ENCODE peak calls at places on chromosomes 16 and 17, in five cellular contexts. One of them, this sample, is unnamed. For H3K4me1 and H3K27me3, the result is how much of the 10 kb centered on the place peaks cover.

GRCh38 chr16:57976331-57976796 is 5.4 kb upstream of the CNGB1 start:
- DNase-seq in endodermal cell: no peak
- DNase-seq in hepatocyte: no peak
- DNase-seq in CD8-positive, alpha-beta memory T cell: no peak
- DNase-seq in cardiac muscle cell: no peak
- DNase-seq in this sample: no peak

GRCh38 chr17:39461911-39462641 is 790 bp downstream of the CDK12 start:
- DNase-seq in endodermal cell: peak
- DNase-seq in hepatocyte: no peak
- DNase-seq in CD8-positive, alpha-beta memory T cell: no peak
- DNase-seq in cardiac muscle cell: peak
- DNase-seq in this sample: peak

GRCh38 chr16:59971264-59971663 is 1237.1 kb upstream of the GOT2 start:
- DNase-seq in endodermal cell: no peak
- DNase-seq in hepatocyte: no peak
- DNase-seq in CD8-positive, alpha-beta memory T cell: no peak
- DNase-seq in cardiac muscle cell: no peak
- DNase-seq in this sample: no peak

GRCh38 chr17:70320642-70321345 is 151.5 kb downstream of the KCNJ2 start:
- DNase-seq in endodermal cell: no peak
- DNase-seq in hepatocyte: peak
- DNase-seq in CD8-positive, alpha-beta memory T cell: no peak
- DNase-seq in cardiac muscle cell: peak
- DNase-seq in this sample: no peak

GRCh38 chr16:85833540-85833914 is 34.0 kb downstream of the COX4I1 start:
- DNase-seq in endodermal cell: no peak
- DNase-seq in hepatocyte: no peak
- DNase-seq in CD8-positive, alpha-beta memory T cell: no peak
- DNase-seq in cardiac muscle cell: no peak
- DNase-seq in this sample: no peak

GRCh38 chr17:12136646-12137045 is 116.0 kb downstream of the MAP2K4 start:
- DNase-seq in endodermal cell: no peak
- DNase-seq in hepatocyte: no peak
- DNase-seq in CD8-positive, alpha-beta memory T cell: no peak
- DNase-seq in cardiac muscle cell: no peak
- DNase-seq in this sample: no peak

GRCh38 chr17:4573682-4574081 is 10.6 kb upstream of the SMTNL2 start:
- DNase-seq in endodermal cell: no peak
- DNase-seq in hepatocyte: no peak
- DNase-seq in CD8-positive, alpha-beta memory T cell: no peak
- DNase-seq in cardiac muscle cell: no peak
- DNase-seq in this sample: no peak

GRCh38 chr17:34413443-34414076 is 50.5 kb upstream of the CCL1 start:
- DNase-seq in endodermal cell: peak
- DNase-seq in hepatocyte: no peak
- DNase-seq in CD8-positive, alpha-beta memory T cell: no peak
- DNase-seq in cardiac muscle cell: no peak
- DNase-seq in this sample: no peak

GRCh38 chr17:68020451-68020779 is 15.1 kb upstream of the KPNA2 start:
- DNase-seq in endodermal cell: no peak
- DNase-seq in hepatocyte: no peak
- DNase-seq in CD8-positive, alpha-beta memory T cell: no peak
- DNase-seq in cardiac muscle cell: no peak
- DNase-seq in this sample: peak

GRCh38 chr17:76467366-76467765 is at the start of gene AANAT:
- DNase-seq in endodermal cell: no peak
- DNase-seq in hepatocyte: no peak
- DNase-seq in CD8-positive, alpha-beta memory T cell: no peak
- DNase-seq in cardiac muscle cell: no peak
- DNase-seq in this sample: no peak

GRCh38 chr17:41082565-41083136 is 1.3 kb upstream of the KRTAP4-7 start:
- DNase-seq in endodermal cell: no peak
- DNase-seq in hepatocyte: no peak
- DNase-seq in CD8-positive, alpha-beta memory T cell: no peak
- DNase-seq in cardiac muscle cell: no peak
- DNase-seq in this sample: no peak

GRCh38 chr17:48194097-48194550 is 86.6 kb downstream of the SNX11 start:
- DNase-seq in endodermal cell: no peak
- DNase-seq in hepatocyte: no peak
- DNase-seq in CD8-positive, alpha-beta memory T cell: no peak
- DNase-seq in cardiac muscle cell: no peak
- DNase-seq in this sample: no peak

GRCh38 chr17:50151937-50152547 is 1.6 kb upstream of the PPP1R9B start:
- DNase-seq in endodermal cell: peak
- DNase-seq in hepatocyte: peak
- DNase-seq in CD8-positive, alpha-beta memory T cell: no peak
- DNase-seq in cardiac muscle cell: peak
- DNase-seq in this sample: peak

GRCh38 chr16:72455743-72456659 is 284.0 kb upstream of the PMFBP1 start:
- DNase-seq in endodermal cell: no peak
- DNase-seq in hepatocyte: peak
- DNase-seq in CD8-positive, alpha-beta memory T cell: no peak
- DNase-seq in cardiac muscle cell: no peak
- DNase-seq in this sample: peak

GRCh38 chr16:30351586-30352419 is 3.3 kb downstream of the CD2BP2 start:
- DNase-seq in endodermal cell: no peak
- DNase-seq in hepatocyte: no peak
- DNase-seq in CD8-positive, alpha-beta memory T cell: no peak
- DNase-seq in cardiac muscle cell: no peak
- DNase-seq in this sample: no peak

GRCh38 chr17:73302189-73302588 is 9.6 kb downstream of the CDC42EP4 start:
- DNase-seq in endodermal cell: no peak
- DNase-seq in hepatocyte: no peak
- DNase-seq in CD8-positive, alpha-beta memory T cell: no peak
- DNase-seq in cardiac muscle cell: no peak
- DNase-seq in this sample: no peak

GRCh38 chr17:65064452-65065019 is 8.0 kb upstream of the GNA13 start:
- DNase-seq in endodermal cell: peak
- DNase-seq in hepatocyte: peak
- DNase-seq in CD8-positive, alpha-beta memory T cell: no peak
- DNase-seq in cardiac muscle cell: no peak
- DNase-seq in this sample: no peak

GRCh38 chr17:67151717-67152116 is 93.3 kb downstream of the HELZ start:
- DNase-seq in endodermal cell: no peak
- DNase-seq in hepatocyte: no peak
- DNase-seq in CD8-positive, alpha-beta memory T cell: no peak
- DNase-seq in cardiac muscle cell: no peak
- DNase-seq in this sample: no peak

GRCh38 chr16:5560084-5560483 is 462.5 kb upstream of the EEF2KMT start:
- DNase-seq in endodermal cell: no peak
- DNase-seq in hepatocyte: no peak
- DNase-seq in CD8-positive, alpha-beta memory T cell: no peak
- DNase-seq in cardiac muscle cell: no peak
- DNase-seq in this sample: no peak

GRCh38 chr16:89093602-89094251 is at the start of gene ACSF3:
- DNase-seq in endodermal cell: peak
- DNase-seq in hepatocyte: peak
- DNase-seq in CD8-positive, alpha-beta memory T cell: peak
- DNase-seq in cardiac muscle cell: peak
- DNase-seq in this sample: peak

GRCh38 chr16:17177968-17178880 is 292.5 kb downstream of the XYLT1 start:
- DNase-seq in endodermal cell: peak
- DNase-seq in hepatocyte: peak
- DNase-seq in CD8-positive, alpha-beta memory T cell: no peak
- DNase-seq in cardiac muscle cell: peak
- DNase-seq in this sample: no peak

GRCh38 chr16:90081606-90081970 is 4.5 kb upstream of the PRDM7 start:
- DNase-seq in endodermal cell: no peak
- DNase-seq in hepatocyte: no peak
- DNase-seq in CD8-positive, alpha-beta memory T cell: no peak
- DNase-seq in cardiac muscle cell: no peak
- DNase-seq in this sample: no peak

GRCh38 chr17:76909971-76910760 is 42.0 kb downstream of the MGAT5B start:
- DNase-seq in endodermal cell: peak
- DNase-seq in hepatocyte: peak
- DNase-seq in CD8-positive, alpha-beta memory T cell: no peak
- DNase-seq in cardiac muscle cell: peak
- DNase-seq in this sample: peak

GRCh38 chr16:79970551-79971236 is 370.2 kb upstream of the MAF start:
- DNase-seq in endodermal cell: no peak
- DNase-seq in hepatocyte: peak
- DNase-seq in CD8-positive, alpha-beta memory T cell: no peak
- DNase-seq in cardiac muscle cell: no peak
- DNase-seq in this sample: no peak

GRCh38 chr16:23959069-23959800 is 123.5 kb downstream of the PRKCB start:
- DNase-seq in endodermal cell: no peak
- DNase-seq in hepatocyte: no peak
- DNase-seq in CD8-positive, alpha-beta memory T cell: no peak
- DNase-seq in cardiac muscle cell: no peak
- DNase-seq in this sample: no peak
- H3K4me1 ChIP-seq in endodermal cell: under half
- H3K4me1 ChIP-seq in hepatocyte: under half
- H3K4me1 ChIP-seq in CD8-positive, alpha-beta memory T cell: half or more
- H3K4me1 ChIP-seq in cardiac muscle cell: under half
- H3K4me1 ChIP-seq in this sample: under half

DNA sequence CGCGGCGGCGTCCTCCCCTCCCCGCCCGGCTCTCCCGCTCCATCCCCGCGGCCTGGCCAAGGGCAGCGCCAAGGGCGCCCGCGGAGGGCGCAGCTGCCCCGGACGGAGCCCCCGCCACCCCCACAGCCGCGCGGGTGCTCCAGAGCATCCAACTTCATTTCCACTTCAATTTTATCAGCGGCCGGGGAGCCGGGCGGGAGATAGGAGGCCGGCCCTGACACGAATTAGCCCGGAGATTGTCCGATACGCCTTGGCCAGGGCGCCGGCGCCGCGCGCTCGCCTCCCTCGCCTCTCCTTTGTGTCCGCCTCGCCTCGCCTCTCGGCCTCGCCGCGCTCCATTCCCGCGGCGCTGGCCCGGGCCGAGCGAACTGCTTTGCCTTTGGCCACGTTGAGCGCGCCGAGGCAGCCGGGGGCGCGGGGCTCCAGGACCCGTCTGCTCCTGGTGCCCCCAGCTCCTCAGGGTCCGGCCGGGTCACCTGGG is 129.1 kb upstream of the LHX1 start:
- DNase-seq in endodermal cell: peak
- DNase-seq in hepatocyte: peak
- DNase-seq in CD8-positive, alpha-beta memory T cell: no peak
- DNase-seq in cardiac muscle cell: peak
- DNase-seq in this sample: no peak
- H3K4me3 ChIP-seq in endodermal cell: peak
- H3K4me3 ChIP-seq in hepatocyte: no peak
- H3K4me3 ChIP-seq in CD8-positive, alpha-beta memory T cell: no peak
- H3K4me3 ChIP-seq in cardiac muscle cell: peak
- H3K4me3 ChIP-seq in this sample: no peak

GRCh38 chr17:72219824-72220473 is 99.1 kb downstream of the SOX9 start:
- DNase-seq in endodermal cell: peak
- DNase-seq in hepatocyte: no peak
- DNase-seq in CD8-positive, alpha-beta memory T cell: no peak
- DNase-seq in cardiac muscle cell: peak
- DNase-seq in this sample: no peak
- H3K27me3 ChIP-seq in endodermal cell: half or more
- H3K27me3 ChIP-seq in hepatocyte: under half
- H3K27me3 ChIP-seq in CD8-positive, alpha-beta memory T cell: under half
- H3K27me3 ChIP-seq in cardiac muscle cell: half or more
- H3K27me3 ChIP-seq in this sample: under half

GRCh38 chr16:15808071-15808470 is 48.8 kb downstream of the MYH11 start:
- DNase-seq in endodermal cell: no peak
- DNase-seq in hepatocyte: no peak
- DNase-seq in CD8-positive, alpha-beta memory T cell: no peak
- DNase-seq in cardiac muscle cell: no peak
- DNase-seq in this sample: no peak

GRCh38 chr16:15811778-15812750 is 44.8 kb downstream of the MYH11 start:
- DNase-seq in endodermal cell: peak
- DNase-seq in hepatocyte: peak
- DNase-seq in CD8-positive, alpha-beta memory T cell: no peak
- DNase-seq in cardiac muscle cell: peak
- DNase-seq in this sample: peak

GRCh38 chr16:15810411-15810810 is 46.4 kb downstream of the MYH11 start:
- DNase-seq in endodermal cell: no peak
- DNase-seq in hepatocyte: no peak
- DNase-seq in CD8-positive, alpha-beta memory T cell: no peak
- DNase-seq in cardiac muscle cell: no peak
- DNase-seq in this sample: no peak

GRCh38 chr16:15811416-15811777 is 45.4 kb downstream of the MYH11 start:
- DNase-seq in endodermal cell: no peak
- DNase-seq in hepatocyte: no peak
- DNase-seq in CD8-positive, alpha-beta memory T cell: no peak
- DNase-seq in cardiac muscle cell: no peak
- DNase-seq in this sample: no peak

DNA sequence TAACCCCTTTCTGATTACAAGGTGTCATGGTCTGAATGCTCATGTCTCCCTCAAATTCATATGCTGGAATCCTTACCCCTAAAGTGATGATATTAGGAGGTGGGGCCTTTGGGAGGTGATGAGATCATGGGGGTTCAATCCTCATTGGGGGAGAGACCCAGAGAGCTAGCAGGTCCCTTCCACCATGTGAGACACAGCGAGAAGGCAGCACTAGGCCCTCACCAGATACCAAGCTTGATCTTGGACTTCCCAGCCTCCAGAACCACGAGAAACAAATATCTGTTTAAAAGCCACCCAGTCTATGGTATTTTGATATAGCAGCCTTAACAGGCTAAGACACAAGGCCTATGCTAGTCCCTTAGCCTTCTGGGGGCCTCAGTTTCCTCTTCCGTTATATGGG is 45.9 kb downstream of the MYH11 start:
- DNase-seq in endodermal cell: no peak
- DNase-seq in hepatocyte: no peak
- DNase-seq in CD8-positive, alpha-beta memory T cell: no peak
- DNase-seq in cardiac muscle cell: no peak
- DNase-seq in this sample: no peak
- H3K4me1 ChIP-seq in endodermal cell: under half
- H3K4me1 ChIP-seq in hepatocyte: under half
- H3K4me1 ChIP-seq in CD8-positive, alpha-beta memory T cell: under half
- H3K4me1 ChIP-seq in cardiac muscle cell: under half
- H3K4me1 ChIP-seq in this sample: under half

GRCh38 chr16:68643847-68644246 is 1.3 kb upstream of the CDH3 start:
- DNase-seq in endodermal cell: peak
- DNase-seq in hepatocyte: peak
- DNase-seq in CD8-positive, alpha-beta memory T cell: no peak
- DNase-seq in cardiac muscle cell: peak
- DNase-seq in this sample: no peak

GRCh38 chr16:68643227-68643626 is 1.9 kb upstream of the CDH3 start:
- DNase-seq in endodermal cell: peak
- DNase-seq in hepatocyte: no peak
- DNase-seq in CD8-positive, alpha-beta memory T cell: no peak
- DNase-seq in cardiac muscle cell: no peak
- DNase-seq in this sample: no peak

GRCh38 chr16:68640972-68641371 is 4.1 kb upstream of the CDH3 start:
- DNase-seq in endodermal cell: peak
- DNase-seq in hepatocyte: peak
- DNase-seq in CD8-positive, alpha-beta memory T cell: no peak
- DNase-seq in cardiac muscle cell: no peak
- DNase-seq in this sample: peak

GRCh38 chr16:68642436-68643064 is 2.6 kb upstream of the CDH3 start:
- DNase-seq in endodermal cell: peak
- DNase-seq in hepatocyte: peak
- DNase-seq in CD8-positive, alpha-beta memory T cell: no peak
- DNase-seq in cardiac muscle cell: peak
- DNase-seq in this sample: no peak

DNA sequence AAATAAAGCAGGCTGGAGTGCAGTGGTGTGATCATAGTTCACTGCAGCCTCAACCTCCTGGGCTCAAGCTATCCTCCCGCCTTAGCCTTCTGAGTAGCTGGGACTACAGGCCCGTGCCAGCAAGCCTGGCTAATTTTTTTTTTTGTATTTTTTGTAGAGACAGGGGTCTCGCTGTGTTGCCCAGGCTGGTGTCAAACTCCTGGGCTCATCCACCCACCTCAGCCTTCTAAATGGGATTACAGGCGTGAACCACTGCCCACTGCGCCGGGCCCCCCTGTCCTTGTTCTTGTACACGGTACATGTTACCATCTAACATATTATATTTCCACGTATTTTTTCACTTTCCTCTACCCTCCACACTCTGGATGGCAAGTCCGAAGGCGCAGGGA is 3.1 kb upstream of the CDH3 start:
- DNase-seq in endodermal cell: no peak
- DNase-seq in hepatocyte: no peak
- DNase-seq in CD8-positive, alpha-beta memory T cell: no peak
- DNase-seq in cardiac muscle cell: no peak
- DNase-seq in this sample: no peak
- H3K4me3 ChIP-seq in endodermal cell: peak
- H3K4me3 ChIP-seq in hepatocyte: no peak
- H3K4me3 ChIP-seq in CD8-positive, alpha-beta memory T cell: no peak
- H3K4me3 ChIP-seq in cardiac muscle cell: no peak
- H3K4me3 ChIP-seq in this sample: no peak